ENCODE peak calls at places on chromosomes 12 and 14, in eight cellular contexts. G is cardiac fibroblast, V is GM23338, C is mammary epithelial cell, S is PC-3, H is heart left ventricle, T is cardiac muscle cell, O is right atrium auricular region. A is an unnamed sample.

GRCh38 chr12:131445184-131445974 is 265.5 kb upstream of the SFSWAP start:
- DNase-seq in T (no peak), V (no peak), G (no peak), S (no peak), C (no peak), H (no peak), O (no peak), A (no peak)

GRCh38 chr12:22525426-22525825 is 18.9 kb downstream of the C2CD5 start:
- DNase-seq in O (no peak), H (no peak), S (peak), T (peak), G (peak), C (no peak), V (no peak), A (no peak)

GRCh38 chr12:65891219-65891618 is 66.9 kb downstream of the HMGA2 start:
- DNase-seq in O (no peak), H (no peak), V (no peak), G (peak), T (no peak), C (no peak), S (peak), A (no peak)

GRCh38 chr14:61749867-61750266 is 12.4 kb upstream of the SNAPC1 start:
- DNase-seq in T (peak), S (peak), V (peak), C (no peak), O (no peak), G (peak), H (no peak), A (no peak)

GRCh38 chr12:29563636-29564035 is 66.2 kb upstream of the OVCH1 start:
- DNase-seq in T (no peak), O (no peak), G (no peak), V (no peak), C (no peak), S (no peak), H (no peak), A (no peak)

GRCh38 chr12:48787791-48788521 is 933 bp downstream of the ADCY6 start:
- DNase-seq in C (no peak), S (no peak), V (no peak), T (no peak), G (no peak), O (no peak), H (no peak), A (no peak)

GRCh38 chr12:46300906-46301305 is 32.1 kb upstream of the SLC38A1 start:
- DNase-seq in C (no peak), S (no peak), O (no peak), G (peak), T (peak), H (no peak), V (no peak), A (no peak)

GRCh38 chr14:76696791-76697190 is 64.5 kb upstream of the VASH1 start:
- DNase-seq in G (no peak), H (no peak), O (peak), T (no peak), C (peak), V (no peak), S (peak), A (no peak)

GRCh38 chr12:114732426-114733030 is 48.6 kb upstream of the TBX3 start:
- DNase-seq in V (no peak), S (no peak), C (no peak), O (no peak), G (no peak), T (no peak), H (no peak), A (no peak)

GRCh38 chr12:47767197-47767724 is 5.8 kb upstream of the SLC48A1 start:
- DNase-seq in S (peak), T (peak), H (peak), O (no peak), C (no peak), G (peak), V (peak), A (no peak)

GRCh38 chr14:54840798-54841197 is 61.8 kb downstream of the GCH1 start:
- DNase-seq in O (no peak), C (no peak), G (no peak), H (no peak), V (no peak), S (no peak), T (no peak), A (no peak)

GRCh38 chr12:82426081-82426480 is 67.8 kb downstream of the METTL25 start:
- DNase-seq in T (peak), S (no peak), C (no peak), O (no peak), G (no peak), H (no peak), V (no peak), A (no peak)

GRCh38 chr12:115920395-115921183 is 356.9 kb downstream of the MED13L start:
- DNase-seq in H (no peak), T (no peak), C (no peak), S (no peak), O (peak), V (no peak), G (peak), A (peak)

GRCh38 chr12:86712425-86712843 is 456.2 kb upstream of the MGAT4C start:
- DNase-seq in G (peak), S (peak), O (no peak), H (no peak), C (peak), V (no peak), T (peak), A (peak)

GRCh38 chr12:97308576-97309198 is 153.9 kb upstream of the RMST start:
- DNase-seq in C (peak), G (peak), V (peak), S (peak), O (no peak), T (peak), H (no peak), A (peak)

GRCh38 chr14:74952195-74952665 is 3.2 kb downstream of the PGF start:
- DNase-seq in C (no peak), H (no peak), G (no peak), O (no peak), T (no peak), V (no peak), S (no peak), A (no peak)

GRCh38 chr14:20454359-20454644 is 310 bp downstream of the OSGEP start:
- DNase-seq in O (no peak), H (no peak), V (no peak), G (no peak), C (no peak), S (peak), T (no peak), A (no peak)

GRCh38 chr12:42180990-42181611 is 36.4 kb upstream of the GXYLT1 start:
- DNase-seq in O (no peak), V (no peak), H (no peak), C (peak), S (no peak), T (peak), G (peak), A (no peak)

GRCh38 chr12:89082354-89082753 is 269.9 kb downstream of the DUSP6 start:
- DNase-seq in O (no peak), S (peak), T (no peak), C (no peak), H (no peak), G (peak), V (no peak), A (no peak)

GRCh38 chr14:52391866-52392600 is 77.9 kb downstream of the PTGER2 start:
- DNase-seq in O (no peak), S (peak), H (no peak), C (peak), T (peak), V (no peak), G (peak), A (no peak)

GRCh38 chr12:86719381-86719780 is 463.2 kb upstream of the MGAT4C start:
- DNase-seq in H (no peak), V (no peak), T (no peak), G (peak), S (peak), O (no peak), C (peak), A (no peak)

GRCh38 chr14:59869381-59870255 is 958 bp downstream of the RTN1 start:
- DNase-seq in O (no peak), C (no peak), G (no peak), S (no peak), T (no peak), H (peak), V (peak), A (no peak)

GRCh38 chr12:131352296-131352900 is 358.5 kb upstream of the SFSWAP start:
- DNase-seq in S (no peak), G (no peak), O (no peak), T (no peak), H (no peak), V (no peak), C (no peak), A (no peak)

GRCh38 chr12:50537538-50537919 is 32.7 kb downstream of the DIP2B start:
- DNase-seq in G (peak), S (peak), T (no peak), V (no peak), O (no peak), H (no peak), C (peak), A (no peak)

DNA sequence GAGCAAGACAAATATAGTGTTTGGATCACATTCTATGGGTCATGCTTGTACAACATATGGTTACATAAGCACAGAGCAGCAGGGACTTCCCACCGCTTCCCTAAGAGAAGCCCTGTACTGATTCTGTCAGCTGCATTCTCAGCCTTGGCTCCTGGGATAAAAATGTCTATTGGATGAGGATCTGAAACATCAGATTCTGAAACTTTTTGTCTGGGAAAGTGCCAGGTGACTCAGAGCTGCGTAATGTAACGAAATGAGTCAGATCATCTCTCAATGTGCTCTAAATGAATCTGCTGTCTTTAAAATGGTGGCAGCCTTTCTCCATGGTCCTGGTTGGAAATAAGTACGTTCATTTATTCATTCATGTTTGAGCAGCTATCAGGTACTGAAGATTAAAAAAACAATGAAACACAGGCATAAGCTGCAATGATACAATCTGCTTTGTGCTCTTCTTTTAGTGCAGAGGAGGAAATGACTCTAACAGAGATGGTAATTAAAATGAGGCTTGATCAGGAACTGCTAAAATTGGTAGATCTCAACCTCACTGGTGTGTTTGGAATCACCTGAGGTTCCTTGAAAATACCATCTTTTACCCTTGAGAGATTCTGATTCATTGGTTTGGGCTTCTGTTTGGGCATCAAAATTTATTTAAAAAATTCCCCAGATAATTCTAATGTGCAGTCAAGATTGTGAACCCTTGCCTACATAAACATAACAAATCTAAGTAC is 99.1 kb upstream of the NAP1L1 start:
- DNase-seq in C (peak), T (peak), G (peak), S (peak), V (no peak), O (peak), H (no peak), A (peak)
- H3K4me3 ChIP-seq in C (no peak), T (no peak), G (no peak), S (no peak), V (no peak), O (no peak), H (no peak), A (no peak)

GRCh38 chr12:75658826-75659823 is 147.7 kb upstream of the KRR1 start:
- DNase-seq in G (peak), V (no peak), S (peak), T (peak), C (peak), O (no peak), H (no peak), A (no peak)
- TF ChIP-seq CTCF in G (no peak), V (no peak), S (no peak), T (no peak), C (no peak), O (no peak), H (no peak), A (no peak)

GRCh38 chr14:58629273-58629672 is 8.5 kb upstream of the DACT1 start:
- DNase-seq in O (no peak), C (no peak), G (no peak), H (no peak), T (no peak), S (no peak), V (no peak), A (no peak)
- H3K4me3 ChIP-seq in O (no peak), C (no peak), G (no peak), H (no peak), T (no peak), S (no peak), V (no peak), A (no peak)

DNA sequence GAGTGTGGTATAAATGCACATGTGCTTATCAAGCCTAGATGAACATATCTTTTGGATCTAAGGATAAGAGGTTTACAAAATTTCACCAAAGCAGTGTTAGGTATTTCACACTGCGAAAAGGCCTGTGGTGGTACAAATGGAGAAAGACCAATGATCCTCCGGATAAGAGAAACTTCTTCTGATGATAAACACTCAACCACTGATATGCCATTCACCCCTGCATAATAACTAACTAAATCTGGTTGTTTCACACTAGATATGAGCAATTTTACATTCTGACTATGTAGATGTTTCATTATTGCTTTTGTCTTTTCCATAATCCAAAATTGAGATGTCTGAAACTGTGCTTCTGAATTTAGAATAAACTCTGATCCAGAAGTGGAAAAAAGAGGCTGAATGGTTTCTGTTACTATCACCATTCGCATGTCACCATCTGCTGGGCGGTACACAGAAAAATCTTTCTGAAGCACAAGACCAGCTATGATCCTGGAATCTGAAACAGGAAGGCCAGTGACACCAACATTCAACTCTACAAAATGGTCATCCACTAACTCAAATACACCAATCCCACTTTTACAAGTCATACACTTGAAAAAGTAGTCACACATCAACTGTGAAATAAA is 1.3 kb downstream of the BBS10 start:
- DNase-seq in S (peak), V (no peak), H (no peak), T (peak), O (no peak), G (peak), C (peak), A (no peak)
- TF ChIP-seq CTCF in S (peak), V (peak), H (peak), T (peak), O (no peak), G (peak), C (peak), A (peak)

DNA sequence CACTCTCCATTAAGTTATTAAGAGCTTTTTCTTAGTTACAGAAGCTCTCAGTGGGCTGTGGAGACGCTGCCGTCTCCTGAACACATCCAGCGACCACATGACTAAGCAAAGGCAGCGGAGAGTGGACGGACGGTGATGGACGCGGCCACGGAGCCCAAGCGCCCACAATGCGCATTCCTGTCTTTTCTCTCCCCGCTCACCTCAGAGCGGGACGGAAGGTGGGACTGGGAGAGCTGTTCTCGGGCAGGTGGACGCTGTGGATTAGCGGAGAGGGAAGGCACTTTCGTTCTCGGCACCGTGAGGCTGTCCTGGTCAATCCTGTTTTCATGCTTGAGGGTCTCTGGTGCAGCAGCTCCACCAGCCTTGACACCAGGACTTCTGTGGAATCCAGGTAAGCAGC is 2.6 kb upstream of the ANKLE2 start:
- DNase-seq in C (no peak), O (no peak), V (no peak), H (peak), T (no peak), G (no peak), S (no peak), A (no peak)
- H3K4me3 ChIP-seq in C (no peak), O (no peak), V (no peak), H (no peak), T (no peak), G (no peak), S (no peak), A (no peak)

GRCh38 chr12:121295123-121295745 is 1.3 kb downstream of the CAMKK2 start:
- DNase-seq in G (no peak), T (no peak), V (peak), S (peak), C (no peak), H (no peak), O (no peak), A (no peak)

GRCh38 chr12:121295746-121296617 is 527 bp downstream of the CAMKK2 start:
- DNase-seq in C (peak), O (no peak), T (peak), V (peak), S (peak), G (peak), H (peak), A (no peak)

GRCh38 chr12:121299662-121300061 is 3.2 kb upstream of the CAMKK2 start:
- DNase-seq in V (no peak), O (no peak), H (no peak), T (no peak), G (no peak), S (no peak), C (no peak), A (no peak)

GRCh38 chr12:121294151-121294889 is 2.2 kb downstream of the CAMKK2 start:
- DNase-seq in V (no peak), C (no peak), H (no peak), S (no peak), T (no peak), G (no peak), O (no peak), A (no peak)

GRCh38 chr12:121296618-121297476 is at the start of gene CAMKK2:
- DNase-seq in G (peak), T (peak), H (peak), V (peak), S (peak), C (peak), O (no peak), A (no peak)
- TF ChIP-seq CTCF in G (no peak), T (peak), H (peak), V (peak), S (peak), C (peak), O (no peak), A (no peak)

A was measured in AG04449.